ENCODE peak calls at places on chromosomes 11 and 22, in ten cellular contexts. V is AG04450, P is cardiac muscle cell, W is bronchial epithelial cell, A is skeletal muscle cell, F is heart left ventricle, Q is A673, R is BJ, U is fibroblast of lung, T is fibroblast of the aortic adventitia. L is an unnamed sample.

GRCh38 chr22:27136596-27136995 is 479.2 kb downstream of the MIAT start:
- DNase-seq in R (no peak), V (no peak), W (no peak), A (no peak), F (no peak), Q (no peak), T (no peak), U (no peak), P (no peak), L (no peak)

GRCh38 chr11:2511421-2512369 is 66.9 kb downstream of the KCNQ1 start:
- DNase-seq in Q (no peak), F (peak; percentile 40), U (no peak), R (no peak), P (no peak), V (no peak), W (no peak), T (no peak), A (no peak), L (no peak)

GRCh38 chr22:22884888-22885840 is 2.5 kb upstream of the IGLL5 start:
- DNase-seq in V (no peak), T (no peak), U (no peak), A (no peak), R (no peak), Q (no peak), F (no peak), P (no peak), W (no peak), L (no peak)

GRCh38 chr11:19886498-19886897 is 173.9 kb downstream of the NAV2 start:
- DNase-seq in V (no peak), U (no peak), P (no peak), A (no peak), Q (no peak), F (no peak), T (no peak), W (no peak), R (no peak), L (no peak)

GRCh38 chr11:71428861-71429435 is 19.2 kb downstream of the DHCR7 start:
- DNase-seq in U (peak; percentile 46), A (no peak), R (no peak), T (peak; percentile 90), V (no peak), W (no peak), Q (no peak), P (peak; percentile 90), F (no peak), L (no peak)

GRCh38 chr11:122556605-122557004 is 98.9 kb upstream of the UBASH3B start:
- DNase-seq in A (no peak), T (peak; percentile 5), F (peak; percentile 24), U (peak; percentile 19), V (no peak), R (no peak), P (peak; percentile 43), Q (peak; percentile 31), W (no peak), L (no peak)

GRCh38 chr22:38014083-38014482 is 29.7 kb upstream of the SOX10 start:
- DNase-seq in V (no peak), U (no peak), F (no peak), W (no peak), T (no peak), P (no peak), A (no peak), R (no peak), Q (no peak), L (no peak)

GRCh38 chr11:100890779-100891178 is 203.7 kb downstream of the ARHGAP42 start:
- DNase-seq in Q (no peak), U (peak; percentile 98), T (peak; percentile 88), W (no peak), V (peak; percentile 94), A (peak; percentile 98), R (peak; percentile 87), P (peak; percentile 91), F (no peak), L (no peak)

GRCh38 chr22:23856721-23857605 is 712 bp upstream of the SLC2A11 start:
- DNase-seq in R (peak; percentile 29), F (no peak), W (peak; percentile 17), U (peak; percentile 31), P (peak; percentile 50), Q (peak; percentile 27), V (no peak), A (no peak), T (peak; percentile 56), L (no peak)

GRCh38 chr11:76523786-76524436 is 79.1 kb downstream of the EMSY start:
- DNase-seq in F (no peak), Q (no peak), U (no peak), P (no peak), R (no peak), V (no peak), T (no peak), W (peak; percentile 38), A (no peak), L (no peak)

GRCh38 chr11:76523147-76523546 is 78.3 kb downstream of the EMSY start:
- DNase-seq in W (no peak), R (no peak), A (peak; percentile 17), T (no peak), V (no peak), Q (no peak), F (no peak), U (no peak), P (no peak), L (no peak)

GRCh38 chr11:76524461-76524860 is 79.6 kb downstream of the EMSY start:
- DNase-seq in W (peak; percentile 69), P (peak; percentile 15), Q (no peak), V (no peak), R (no peak), T (peak; percentile 30), A (no peak), F (no peak), U (no peak), L (no peak)

GRCh38 chr11:76526878-76527277 is 82.1 kb downstream of the EMSY start:
- DNase-seq in T (no peak), Q (no peak), W (no peak), V (no peak), U (no peak), P (no peak), A (no peak), R (no peak), F (no peak), L (no peak)

DNA sequence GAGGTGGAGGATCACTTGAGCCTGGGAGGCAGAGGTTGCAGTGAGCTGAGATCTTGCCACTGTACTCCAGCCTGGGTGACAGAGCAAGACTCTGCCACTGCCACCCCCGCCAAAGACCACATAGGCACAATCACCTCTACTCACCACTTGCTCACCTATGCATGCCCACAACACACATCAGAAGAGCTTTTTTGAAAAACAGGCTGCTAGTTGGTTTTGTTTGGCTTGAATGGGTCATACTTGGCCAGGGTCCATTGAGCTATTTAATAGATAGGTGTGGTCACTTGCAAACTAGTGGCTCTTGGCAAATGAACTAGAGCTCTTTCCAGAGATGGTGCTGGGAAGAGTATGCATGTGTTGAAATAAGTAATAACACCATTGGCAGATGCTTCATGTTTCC is 80.1 kb downstream of the EMSY start:
- DNase-seq in V (no peak), Q (no peak), R (peak; percentile 50), P (peak; percentile 38), F (no peak), U (peak; percentile 84), W (peak; percentile 67), A (peak; percentile 31), T (peak; percentile 91), L (no peak)
- H3K4me3 ChIP-seq in V (no peak overlapping the region), Q (no peak overlapping the region), R (no peak overlapping the region), P (no peak overlapping the region), F (no peak overlapping the region), U (no peak overlapping the region), W (no peak overlapping the region), A (no peak overlapping the region), T (no peak overlapping the region), L (no peak overlapping the region)

DNA sequence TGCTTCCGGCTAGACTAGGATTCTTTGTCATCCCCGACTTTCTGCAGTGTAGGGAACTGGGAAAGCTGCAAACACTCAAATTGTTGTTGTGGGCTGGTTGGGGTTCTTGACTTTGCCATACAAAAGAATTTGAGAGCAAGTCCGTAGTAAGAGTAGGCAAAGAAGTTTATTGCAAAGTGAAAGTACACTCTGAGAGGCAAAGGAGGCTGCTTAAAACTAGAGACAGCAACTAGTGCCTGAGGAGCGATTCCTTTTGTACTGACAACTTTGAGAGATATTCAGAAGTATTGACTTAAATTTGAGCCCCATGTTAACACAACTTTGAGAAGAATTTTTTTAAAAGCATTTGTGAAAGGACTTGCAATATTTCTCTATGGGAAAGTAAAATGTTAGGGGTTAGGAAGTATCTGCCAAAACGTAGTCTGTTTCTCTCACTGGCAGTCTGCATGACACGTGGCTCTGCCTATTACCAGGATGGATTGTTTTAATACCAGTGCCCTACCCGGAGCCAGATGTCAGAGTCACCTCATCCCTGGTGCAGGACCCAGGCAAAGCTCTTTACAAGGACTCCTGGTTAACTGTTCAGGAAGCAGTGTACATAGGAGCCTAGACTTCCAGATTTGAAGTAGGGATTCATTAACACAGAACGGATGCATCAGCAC is 85.0 kb upstream of the CLPB start:
- DNase-seq in A (no peak), W (no peak), R (no peak), F (no peak), T (peak; percentile 23), Q (no peak), V (no peak), P (no peak), U (peak; percentile 18), L (no peak)
- H3K4me3 ChIP-seq in A (peak overlapping the region; percentile 16), W (peak overlapping the region; percentile 17), R (no peak overlapping the region), F (peak overlapping the region; percentile 8), T (peak overlapping the region; percentile 14), Q (peak overlapping the region; percentile 1), V (peak overlapping the region; percentile 40), P (no peak overlapping the region), U (peak overlapping the region; percentile 39), L (no peak overlapping the region)

GRCh38 chr22:49848690-49849160 is 4.9 kb upstream of the ZBED4 start:
- DNase-seq in V (no peak), F (no peak), Q (no peak), R (no peak), A (no peak), W (no peak), P (no peak), U (no peak), T (no peak), L (no peak)

GRCh38 chr22:49845666-49846459 is 7.8 kb upstream of the ZBED4 start:
- DNase-seq in U (no peak), T (no peak), Q (no peak), P (no peak), W (no peak), A (no peak), V (no peak), R (no peak), F (no peak), L (no peak)

GRCh38 chr22:49850021-49850911 is 3.4 kb upstream of the ZBED4 start:
- DNase-seq in Q (no peak), T (no peak), U (no peak), A (no peak), W (no peak), V (no peak), P (no peak), R (no peak), F (no peak), L (no peak)

GRCh38 chr22:49849161-49850020 is 4.3 kb upstream of the ZBED4 start:
- DNase-seq in F (no peak), W (no peak), T (no peak), V (no peak), U (no peak), P (no peak), A (no peak), Q (no peak), R (no peak), L (no peak)

GRCh38 chr22:49847751-49848689 is 5.6 kb upstream of the ZBED4 start:
- DNase-seq in V (no peak), R (no peak), U (no peak), Q (no peak), A (no peak), W (no peak), P (no peak), F (peak; percentile 45), T (no peak), L (no peak)
- H3K4me3 ChIP-seq in V (peak overlapping the region; percentile 29), R (peak overlapping the region; percentile 16), U (no peak overlapping the region), Q (peak overlapping the region; percentile 37), A (peak overlapping the region; percentile 36), W (peak overlapping the region; percentile 10), P (peak overlapping the region; percentile 33), F (peak overlapping the region; percentile 39), T (peak overlapping the region; percentile 9), L (peak overlapping the region; percentile 30)

GRCh38 chr11:69643646-69644045 is 2.7 kb downstream of the CCND1 start:
- DNase-seq in W (no peak), A (no peak), R (no peak), V (no peak), U (no peak), Q (no peak), T (no peak), P (no peak), F (no peak), L (no peak)
- H3K4me3 ChIP-seq in W (peak overlapping the region; percentile 92), A (peak overlapping the region; percentile 95), R (peak overlapping the region; percentile 87), V (peak overlapping the region; percentile 99), U (peak overlapping the region; percentile 83), Q (peak overlapping the region; percentile 86), T (peak overlapping the region; percentile 98), P (no peak overlapping the region), F (peak overlapping the region; percentile 96), L (peak overlapping the region; percentile 55)